ENCODE peak calls at places on chromosomes 11 and 22, in five cellular contexts. J, Q, G, A and Y are unnamed samples.

GRCh38 chr22:46328066-46328465 is 7.4 kb upstream of the TRMU start:
- DNase-seq in G (no peak), A (no peak), J (no peak), Q (no peak), Y (no peak)

GRCh38 chr11:130212431-130212961 is 52.9 kb downstream of the ST14 start:
- DNase-seq in A (no peak), G (peak), J (peak), Q (peak), Y (no peak)

GRCh38 chr22:17675584-17675983 is 37.0 kb downstream of the BCL2L13 start:
- DNase-seq in J (no peak), A (no peak), Q (no peak), G (no peak), Y (no peak)

GRCh38 chr11:118401151-118401879 is at the start of gene ATP5MG:
- DNase-seq in G (peak), A (peak), J (peak), Q (peak), Y (peak)

GRCh38 chr11:7376386-7376785 is 108.9 kb upstream of the OLFML1 start:
- DNase-seq in A (no peak), G (no peak), J (no peak), Q (no peak), Y (no peak)

GRCh38 chr11:35372565-35373283 is 46.6 kb downstream of the SLC1A2 start:
- DNase-seq in A (no peak), Q (no peak), G (no peak), J (no peak), Y (no peak)

GRCh38 chr11:36109850-36110606 is 166.2 kb downstream of the LDLRAD3 start:
- DNase-seq in G (peak), Q (no peak), A (no peak), J (no peak), Y (no peak)

GRCh38 chr11:44178381-44178780 is 82.9 kb downstream of the EXT2 start:
- DNase-seq in Q (no peak), J (no peak), A (no peak), G (no peak), Y (no peak)

GRCh38 chr11:133732109-133732508 is 113.2 kb downstream of the SPATA19 start:
- DNase-seq in A (no peak), J (no peak), G (peak), Q (no peak), Y (no peak)

GRCh38 chr11:57498540-57498939 is 17.0 kb downstream of the SLC43A1 start:
- DNase-seq in Q (no peak), G (no peak), A (no peak), J (no peak), Y (no peak)

GRCh38 chr11:112352907-112353306 is 92.2 kb upstream of the PLET1 start:
- DNase-seq in J (no peak), G (peak), A (no peak), Q (no peak), Y (no peak)

GRCh38 chr22:28909375-28909774 is 26.0 kb downstream of the ZNRF3 start:
- DNase-seq in Q (no peak), J (no peak), A (no peak), G (no peak), Y (no peak)

GRCh38 chr11:68362801-68363379 is 50.5 kb downstream of the LRP5 start:
- DNase-seq in J (no peak), G (no peak), Q (no peak), A (no peak), Y (no peak)

GRCh38 chr11:105632316-105632715 is 22.4 kb downstream of the GRIA4 start:
- DNase-seq in J (no peak), Q (no peak), A (no peak), G (no peak), Y (no peak)

GRCh38 chr11:35567737-35568465 is 42.5 kb upstream of the PAMR1 start:
- DNase-seq in J (no peak), Q (no peak), G (peak), A (no peak), Y (no peak)

GRCh38 chr11:32149748-32150147 is 58.9 kb downstream of the RCN1 start:
- DNase-seq in A (no peak), J (no peak), Q (no peak), G (no peak), Y (no peak)

GRCh38 chr11:100472727-100473389 is 214.2 kb upstream of the ARHGAP42 start:
- DNase-seq in Q (no peak), G (no peak), A (no peak), J (no peak), Y (no peak)

GRCh38 chr11:19506803-19507466 is 205.7 kb upstream of the NAV2 start:
- DNase-seq in A (no peak), Q (no peak), J (no peak), G (no peak), Y (no peak)

GRCh38 chr11:12376259-12376971 is 956 bp upstream of the PARVA start:
- DNase-seq in J (peak), A (no peak), G (no peak), Q (no peak), Y (no peak)

GRCh38 chr22:20399866-20400605 is 6.1 kb downstream of the ZNF74 start:
- DNase-seq in J (no peak), A (no peak), Q (no peak), G (peak), Y (no peak)

GRCh38 chr11:63866211-63866610 is 27.3 kb downstream of the MARK2 start:
- DNase-seq in A (no peak), Q (no peak), J (peak), G (no peak), Y (peak)

GRCh38 chr11:134950692-134951304 is 538.8 kb upstream of the B3GAT1 start:
- DNase-seq in J (no peak), A (no peak), G (no peak), Q (no peak), Y (no peak)

GRCh38 chr11:122863704-122864326 is 18.7 kb upstream of the JHY start:
- DNase-seq in J (peak), G (peak), Q (peak), A (peak), Y (no peak)

GRCh38 chr11:121372671-121373429 is 79.3 kb upstream of the SORL1 start:
- DNase-seq in G (peak), Q (no peak), J (no peak), A (peak), Y (no peak)

GRCh38 chr11:71490044-71490730 is 36.9 kb upstream of the KRTAP5-7 start:
- DNase-seq in A (no peak), G (no peak), Q (no peak), J (no peak), Y (no peak)

DNA sequence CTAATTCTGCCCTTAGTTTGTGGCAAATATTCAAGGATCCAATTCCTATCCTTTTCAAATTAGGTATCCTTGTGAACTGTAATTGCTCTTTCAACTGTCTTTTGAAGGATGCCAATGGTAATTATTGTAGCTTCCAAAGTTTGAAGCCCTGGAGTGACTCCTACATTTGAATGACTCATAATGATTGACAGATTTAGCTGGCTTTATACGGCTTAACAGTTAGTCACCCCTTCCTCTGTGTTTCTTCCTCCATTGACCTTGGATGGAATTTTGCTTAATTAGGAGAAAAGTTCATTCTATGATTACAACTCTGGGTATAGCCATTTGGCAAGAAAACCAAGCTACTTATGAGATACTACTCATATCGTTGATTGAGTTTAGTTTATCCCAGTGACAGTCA is 639.3 kb upstream of the KIRREL3 start:
- DNase-seq in J (no peak), Q (no peak), A (no peak), G (no peak), Y (no peak)
- TF ChIP-seq CTCF in J (no peak), Q (no peak), A (no peak), G (no peak), Y (no peak)

GRCh38 chr22:27747396-27748256 is 53.9 kb downstream of the MN1 start:
- DNase-seq in Q (no peak), A (no peak), G (no peak), J (no peak), Y (no peak)
- TF ChIP-seq CTCF in Q (no peak), A (no peak), G (peak), J (no peak), Y (no peak)

GRCh38 chr11:59222464-59223065 is 9.8 kb upstream of the MPEG1 start:
- DNase-seq in G (no peak), A (no peak), Q (no peak), J (no peak), Y (no peak)
- TF ChIP-seq CTCF in G (no peak), A (no peak), Q (no peak), J (no peak), Y (no peak)

DNA sequence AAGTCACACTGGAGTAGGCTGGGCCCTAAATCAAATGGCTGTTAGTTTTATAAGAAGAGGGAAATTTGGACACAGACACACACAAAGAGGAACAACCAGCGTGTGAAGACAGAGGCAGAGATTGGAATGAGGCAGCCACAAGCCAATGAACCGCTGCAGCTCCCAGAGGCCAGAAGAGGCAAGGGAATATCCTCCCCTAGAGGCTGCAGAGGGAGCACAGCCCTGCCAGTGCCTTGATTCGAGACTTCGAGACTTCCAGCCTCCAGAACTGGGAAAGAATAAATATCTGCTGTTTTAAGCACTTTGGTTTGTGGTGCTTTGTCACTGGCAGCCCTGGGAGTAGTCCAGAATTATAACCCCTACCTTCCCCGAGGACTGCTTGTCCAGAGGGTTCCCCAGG is 484.4 kb downstream of the MN1 start:
- DNase-seq in Q (no peak), A (no peak), J (peak), G (peak), Y (no peak)
- TF ChIP-seq CTCF in Q (no peak), A (no peak), J (peak), G (peak), Y (no peak)